ENCODE peak calls at places on chromosomes 13 and 19, in ten cellular contexts. G is GM23338; C is caudate nucleus; F is uterus; L is pancreas; H is CD8-positive, alpha-beta T cell; W is coronary artery; R is heart right ventricle; K is right cardiac atrium; N is left ventricle myocardium inferior. T is an unnamed sample.

GRCh38 chr19:39277598-39277997 is 9.4 kb downstream of the IFNL2 start:
- DNase-seq in G (no peak), C (no peak), F (no peak), L (no peak), H (no peak), W (no peak), R (no peak), K (no peak), N (no peak), T (no peak)

GRCh38 chr13:49560270-49561063 is 24.9 kb downstream of the RCBTB1 start:
- DNase-seq in G (peak), C (no peak), F (no peak), L (peak), H (no peak), W (no peak), R (no peak), K (no peak), N (no peak), T (no peak)

GRCh38 chr19:53467503-53468262 is at the start of gene ZNF813:
- DNase-seq in G (peak), C (peak), F (peak), L (peak), H (peak), W (peak), R (peak), K (peak), N (peak), T (peak)

GRCh38 chr13:60134376-60134775 is 29.4 kb downstream of the DIAPH3 start:
- DNase-seq in G (peak), C (no peak), F (no peak), L (no peak), H (no peak), W (no peak), R (no peak), K (no peak), N (no peak), T (no peak)

GRCh38 chr13:99658266-99658991 is 157.2 kb downstream of the TM9SF2 start:
- DNase-seq in G (peak), C (peak), F (peak), L (peak), H (peak), W (no peak), R (peak), K (peak), N (peak), T (peak)

GRCh38 chr13:95723428-95723827 is 46.5 kb downstream of the DNAJC3 start:
- DNase-seq in G (no peak), C (no peak), F (no peak), L (no peak), H (no peak), W (no peak), R (no peak), K (no peak), N (no peak), T (no peak)

GRCh38 chr13:106649495-106649894 is 81.6 kb upstream of the ARGLU1 start:
- DNase-seq in G (no peak), C (no peak), F (no peak), L (no peak), H (no peak), W (no peak), R (no peak), K (no peak), N (no peak), T (no peak)

GRCh38 chr19:28351761-28352160 is 861.2 kb downstream of the UQCRFS1 start:
- DNase-seq in G (no peak), C (no peak), F (no peak), L (no peak), H (no peak), W (no peak), R (no peak), K (no peak), N (no peak), T (no peak)

GRCh38 chr19:47444388-47444821 is 25.1 kb upstream of the MEIS3 start:
- DNase-seq in G (peak), C (peak), F (no peak), L (no peak), H (no peak), W (no peak), R (no peak), K (no peak), N (no peak), T (no peak)

GRCh38 chr13:20192470-20193141 is at the start of gene GJB2:
- DNase-seq in G (peak), C (no peak), F (no peak), L (no peak), H (no peak), W (peak), R (peak), K (peak), N (no peak), T (no peak)

GRCh38 chr19:49468746-49469447 is 5.1 kb upstream of the FLT3LG start:
- DNase-seq in G (peak), C (no peak), F (peak), L (no peak), H (peak), W (no peak), R (peak), K (peak), N (peak), T (no peak)

GRCh38 chr19:8678244-8678807 is 20.3 kb downstream of the ACTL9 start:
- DNase-seq in G (no peak), C (no peak), F (no peak), L (no peak), H (no peak), W (no peak), R (no peak), K (no peak), N (no peak), T (no peak)

GRCh38 chr19:17243854-17244617 is 1.7 kb downstream of the NR2F6 start:
- DNase-seq in G (peak), C (no peak), F (peak), L (peak), H (no peak), W (no peak), R (peak), K (peak), N (peak), T (no peak)

GRCh38 chr13:92175330-92175729 is 776.9 kb downstream of the GPC5 start:
- DNase-seq in G (peak), C (no peak), F (no peak), L (no peak), H (no peak), W (no peak), R (no peak), K (no peak), N (no peak), T (no peak)

DNA sequence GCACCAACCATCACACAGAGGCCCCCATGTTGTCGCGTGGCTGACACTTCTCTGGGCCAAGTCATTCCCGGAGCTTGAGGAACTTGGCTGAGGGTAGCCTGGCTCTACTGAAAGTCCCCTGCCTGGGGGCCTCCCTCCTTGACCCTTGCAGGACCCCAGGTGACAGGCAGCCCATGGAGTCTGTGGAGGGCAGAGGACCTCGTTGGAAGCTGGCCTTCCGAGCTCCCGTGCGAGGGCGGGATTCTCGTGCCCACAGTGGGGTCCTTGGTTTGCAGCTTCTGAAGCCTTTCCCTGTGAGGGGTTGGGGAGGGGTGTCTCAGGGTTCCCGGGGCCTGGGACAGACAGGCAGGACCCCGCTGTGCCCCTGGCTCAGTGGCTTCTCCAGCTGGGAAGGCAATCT is 16.4 kb downstream of the NMRK2 start:
- DNase-seq in G (no peak), C (no peak), F (no peak), L (no peak), H (no peak), W (no peak), R (no peak), K (no peak), N (no peak), T (no peak)
- H3K27ac ChIP-seq in G (no peak), C (no peak), F (no peak), L (no peak), H (no peak), W (no peak), R (peak), K (peak), N (peak), T (no peak)

GRCh38 chr19:5086725-5087439 is 118.0 kb downstream of the KDM4B start:
- DNase-seq in G (peak), C (no peak), F (no peak), L (no peak), H (no peak), W (no peak), R (no peak), K (no peak), N (no peak), T (no peak)
- H3K27ac ChIP-seq in G (no peak), C (no peak), F (no peak), L (no peak), H (no peak), W (no peak), R (no peak), K (no peak), N (no peak), T (no peak)

DNA sequence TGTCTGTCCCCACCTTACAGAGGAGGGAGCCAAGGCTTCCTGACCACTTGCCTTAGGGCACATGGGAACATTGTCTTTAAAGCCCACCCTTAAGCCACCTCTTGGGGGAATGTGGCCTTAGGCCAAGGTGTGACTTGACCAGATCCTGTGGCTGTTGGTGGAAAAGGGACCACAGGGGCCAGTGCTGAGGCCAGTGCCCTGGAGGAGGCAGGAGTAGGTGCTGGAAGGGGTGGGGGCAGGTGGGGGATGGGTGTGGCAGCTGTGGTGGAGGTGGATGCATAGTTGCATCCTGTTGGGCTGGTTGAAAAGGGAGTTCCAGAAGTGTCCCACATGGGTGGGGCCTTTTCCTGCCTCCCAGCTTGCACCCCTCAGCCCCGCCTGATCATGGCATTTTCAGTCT is 44.8 kb downstream of the DNM2 start:
- DNase-seq in G (peak), C (no peak), F (no peak), L (no peak), H (no peak), W (no peak), R (peak), K (peak), N (peak), T (no peak)
- H3K27ac ChIP-seq in G (peak), C (peak), F (peak), L (peak), H (peak), W (peak), R (peak), K (peak), N (peak), T (peak)

DNA sequence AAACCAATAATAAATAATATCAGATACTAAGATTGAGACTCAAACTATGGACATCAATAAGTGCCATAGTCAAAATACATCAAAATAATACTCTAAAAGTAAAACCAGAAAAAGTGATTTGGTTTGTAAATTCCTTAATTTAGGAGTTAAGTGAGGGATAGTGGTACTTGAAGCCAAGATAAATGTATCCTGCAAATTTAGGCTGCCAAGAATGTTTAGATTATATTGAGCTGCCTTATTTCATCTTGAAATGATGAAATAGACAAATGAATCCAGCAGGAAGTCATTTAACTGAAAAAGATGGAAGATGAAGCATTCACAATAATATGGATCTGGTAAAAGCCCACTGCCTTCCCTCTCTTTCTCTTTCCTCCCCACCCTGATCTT is 112.3 kb downstream of the LRCH1 start:
- DNase-seq in G (no peak), C (no peak), F (no peak), L (no peak), H (no peak), W (no peak), R (no peak), K (no peak), N (no peak), T (no peak)
- H3K27ac ChIP-seq in G (peak), C (peak), F (peak), L (no peak), H (no peak), W (no peak), R (no peak), K (no peak), N (peak), T (no peak)

GRCh38 chr19:45764947-45765346 is 4.1 kb downstream of the SIX5 start:
- DNase-seq in G (peak), C (no peak), F (peak), L (peak), H (no peak), W (no peak), R (peak), K (peak), N (peak), T (no peak)
- H3K27ac ChIP-seq in G (peak), C (no peak), F (peak), L (no peak), H (no peak), W (peak), R (peak), K (peak), N (peak), T (no peak)

GRCh38 chr19:576768-577438 is 4.5 kb downstream of the BSG start:
- DNase-seq in G (no peak), C (no peak), F (no peak), L (no peak), H (no peak), W (no peak), R (no peak), K (no peak), N (no peak), T (no peak)
- H3K27ac ChIP-seq in G (peak), C (peak), F (no peak), L (no peak), H (no peak), W (no peak), R (peak), K (peak), N (peak), T (no peak)

GRCh38 chr13:110262494-110262893 is 44.5 kb downstream of the COL4A1 start:
- DNase-seq in G (no peak), C (no peak), F (no peak), L (no peak), H (no peak), W (no peak), R (no peak), K (no peak), N (no peak), T (no peak)
- H3K27ac ChIP-seq in G (no peak), C (no peak), F (peak), L (no peak), H (no peak), W (peak), R (peak), K (no peak), N (peak), T (no peak)

GRCh38 chr13:87671031-87671823 is at the start of gene SLITRK5:
- DNase-seq in G (peak), C (peak), F (no peak), L (peak), H (no peak), W (peak), R (peak), K (peak), N (peak), T (peak)
- H3K27ac ChIP-seq in G (no peak), C (peak), F (no peak), L (no peak), H (no peak), W (no peak), R (no peak), K (no peak), N (no peak), T (peak)

DNA sequence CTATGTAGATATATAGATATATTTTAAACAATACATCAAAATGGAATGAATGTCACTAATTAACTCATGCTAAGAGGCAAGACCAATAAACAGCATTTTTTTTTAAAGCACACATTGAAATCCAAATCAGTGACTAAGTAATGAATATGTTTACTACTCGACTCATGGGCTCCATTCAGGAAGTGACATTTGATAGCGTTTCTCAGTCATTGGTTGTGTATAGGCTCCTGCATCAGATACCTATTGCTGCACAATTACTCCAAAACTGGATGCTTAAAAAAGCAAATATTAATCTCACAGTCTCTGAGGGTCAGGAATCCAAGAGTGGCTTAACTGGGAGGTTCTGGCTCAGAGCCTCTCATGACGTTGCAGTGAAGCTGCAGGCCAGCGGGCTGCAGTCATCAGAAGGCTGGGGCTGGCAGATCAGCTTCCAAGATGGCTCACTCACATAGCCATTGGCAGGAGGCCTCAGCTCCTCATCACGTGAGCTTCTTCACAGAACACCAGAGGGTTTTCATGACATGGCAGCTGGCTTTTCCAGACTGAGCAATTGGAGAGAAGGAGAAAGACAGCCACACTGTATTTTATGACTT is 525.1 kb upstream of the NBEA start:
- DNase-seq in G (peak), C (no peak), F (peak), L (peak), H (no peak), W (no peak), R (peak), K (peak), N (peak), T (no peak)
- H3K27ac ChIP-seq in G (no peak), C (no peak), F (no peak), L (no peak), H (no peak), W (no peak), R (no peak), K (no peak), N (no peak), T (no peak)

GRCh38 chr13:101025925-101026324 is 351.3 kb upstream of the TMTC4 start:
- DNase-seq in G (no peak), C (no peak), F (no peak), L (no peak), H (no peak), W (no peak), R (no peak), K (no peak), N (no peak), T (no peak)
- H3K27ac ChIP-seq in G (no peak), C (no peak), F (no peak), L (no peak), H (no peak), W (no peak), R (no peak), K (no peak), N (no peak), T (no peak)